ENCODE peak calls at places on chromosomes 3 and 15, in four cellular contexts. G, R, X and S are unnamed samples.

GRCh38 chr3:67619966-67620365 is 34.4 kb downstream of the SUCLG2 start:
- DNase-seq in G (no peak), R (no peak), X (no peak), S (no peak)

GRCh38 chr3:40265181-40265580 is 44.3 kb upstream of the EIF1B start:
- DNase-seq in G (no peak), R (no peak), X (no peak), S (no peak)

GRCh38 chr3:46947981-46948791 is 28.4 kb downstream of the CCDC12 start:
- DNase-seq in G (no peak), R (no peak), X (peak), S (peak)

GRCh38 chr3:31125413-31126020 is 231.1 kb upstream of the GADL1 start:
- DNase-seq in G (no peak), R (no peak), X (no peak), S (no peak)

GRCh38 chr15:88166330-88166993 is 90.1 kb downstream of the NTRK3 start:
- DNase-seq in G (peak), R (no peak), X (peak), S (no peak)

GRCh38 chr15:78396976-78397375 is 41.0 kb upstream of the IREB2 start:
- DNase-seq in G (peak), R (no peak), X (peak), S (peak)

GRCh38 chr3:136979204-136979603 is 21.4 kb downstream of the IL20RB start:
- DNase-seq in G (no peak), R (no peak), X (no peak), S (no peak)

GRCh38 chr3:188954590-188955208 is 217.1 kb upstream of the TPRG1 start:
- DNase-seq in G (peak), R (peak), X (peak), S (peak)

GRCh38 chr3:131163-131889 is 65.2 kb upstream of the CHL1 start:
- DNase-seq in G (no peak), R (no peak), X (no peak), S (no peak)

GRCh38 chr3:157100997-157101396 is 59.0 kb downstream of the CCNL1 start:
- DNase-seq in G (no peak), R (no peak), X (no peak), S (no peak)

GRCh38 chr3:157098121-157098822 is 61.7 kb downstream of the CCNL1 start:
- DNase-seq in G (no peak), R (no peak), X (no peak), S (no peak)

GRCh38 chr3:157098823-157099185 is 61.1 kb downstream of the CCNL1 start:
- DNase-seq in G (no peak), R (no peak), X (no peak), S (no peak)

GRCh38 chr3:157100079-157100477 is 59.9 kb downstream of the CCNL1 start:
- DNase-seq in G (no peak), R (no peak), X (no peak), S (no peak)

GRCh38 chr3:157099337-157100078 is 60.4 kb downstream of the CCNL1 start:
- DNase-seq in G (no peak), R (no peak), X (no peak), S (no peak)
- TF ChIP-seq TCF7 in G (no peak), R (no peak), X (no peak), S (no peak)

DNA sequence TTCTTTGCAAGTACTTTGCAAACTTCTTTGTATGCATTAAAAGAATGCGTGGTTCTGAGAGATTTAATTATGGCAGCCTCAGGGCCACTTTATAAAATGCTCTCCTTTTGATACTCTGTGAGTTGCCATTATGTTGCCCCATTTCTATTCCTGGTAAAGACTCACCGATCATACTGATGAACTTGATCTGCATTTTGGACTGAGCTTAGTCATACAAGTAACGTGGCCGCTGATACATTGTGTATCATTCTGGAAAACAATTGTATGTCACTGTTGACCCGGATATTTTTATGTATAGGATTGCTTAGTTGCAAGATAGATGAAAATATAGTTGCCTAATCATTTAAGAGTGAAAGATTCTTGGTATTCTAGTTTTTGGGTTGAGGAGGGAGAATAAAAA is 38.8 kb downstream of the AKAP13 start:
- DNase-seq in G (no peak), R (no peak), X (no peak), S (no peak)
- TF ChIP-seq TCF7 in G (no peak), R (no peak), X (no peak), S (no peak)

DNA sequence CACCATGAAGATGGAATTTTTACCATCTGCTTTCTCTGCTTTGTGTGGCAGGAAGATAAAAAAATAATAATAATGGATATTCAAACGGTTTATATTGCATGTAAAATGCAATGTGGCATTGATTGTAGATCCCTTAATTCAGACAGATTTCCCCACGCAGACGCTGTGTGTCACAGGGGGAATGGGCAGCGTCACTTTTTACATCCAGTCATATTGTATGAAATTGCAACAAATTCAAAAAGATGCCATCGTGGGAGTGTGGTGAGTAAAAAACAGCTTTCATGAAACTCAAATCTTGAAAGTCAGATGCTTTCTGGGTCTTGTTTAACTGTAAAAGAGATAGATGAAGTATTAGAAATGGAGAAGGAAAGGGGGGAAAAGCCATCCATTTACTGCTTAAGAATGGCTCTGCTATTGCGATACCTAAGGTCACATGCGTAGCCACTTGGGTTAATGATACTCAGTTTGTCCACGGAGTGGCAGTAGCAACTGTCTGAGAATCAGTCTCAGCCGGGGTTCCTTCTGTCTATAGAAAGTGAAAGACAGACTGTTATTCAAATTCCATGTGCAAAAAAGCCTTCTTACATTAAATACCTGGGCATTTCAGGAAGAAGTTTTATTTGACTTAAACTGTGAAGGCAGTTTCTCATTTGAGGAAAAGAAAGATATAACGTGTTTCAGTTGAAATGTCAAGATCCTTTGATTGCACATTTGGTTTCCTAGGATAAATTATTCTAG is 28.5 kb downstream of the BTD start:
- DNase-seq in G (peak), R (peak), X (peak), S (peak)
- TF ChIP-seq TCF7 in G (no peak), R (no peak), X (no peak), S (no peak)

GRCh38 chr3:16548721-16549120 is 35.2 kb upstream of the RFTN1 start:
- DNase-seq in G (no peak), R (no peak), X (no peak), S (no peak)
- TF ChIP-seq TCF7 in G (no peak), R (no peak), X (no peak), S (no peak)

DNA sequence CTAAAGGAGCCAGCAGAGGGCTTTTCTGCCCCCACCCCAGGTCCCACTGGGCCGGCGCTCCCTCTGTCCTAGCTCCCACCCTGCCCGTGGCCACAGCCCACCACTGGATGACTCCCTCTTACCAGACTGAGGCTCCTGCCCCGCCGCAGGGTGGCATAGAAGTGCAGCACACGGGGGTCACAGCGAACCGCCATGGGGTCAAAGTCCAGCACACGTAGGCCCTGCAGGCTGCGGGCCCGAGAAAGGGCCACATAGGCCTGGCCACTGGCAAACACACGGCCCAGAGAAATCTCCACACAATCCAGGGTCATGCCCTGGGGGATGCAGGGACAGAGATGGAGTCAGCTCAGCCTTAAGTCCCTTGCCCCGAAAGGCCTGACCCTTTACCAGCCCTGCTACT is 9.0 kb downstream of the PIF1 start:
- DNase-seq in G (no peak), R (no peak), X (peak), S (no peak)
- TF ChIP-seq TCF7 in G (no peak), R (no peak), X (no peak), S (no peak)